ENCODE peak calls at places on chromosomes 13 and 19, in ten cellular contexts. One of them, this sample, is unnamed. For H3K4me1, the result is how much of the 10 kb centered on the place peaks cover.

GRCh38 chr19:506404-507285 is 652 bp upstream of the TPGS1 start:
- DNase-seq in heart right ventricle: peak
- DNase-seq in A549: peak
- DNase-seq in cardiac muscle cell: peak
- DNase-seq in mucosa of descending colon: peak
- DNase-seq in HAP-1: peak
- DNase-seq in effector memory CD4-positive, alpha-beta T cell: peak
- DNase-seq in IMR-90: peak
- DNase-seq in CD8-positive, alpha-beta memory T cell: peak
- DNase-seq in body of pancreas: peak
- DNase-seq in this sample: peak

GRCh38 chr13:33026489-33027152 is 10.4 kb downstream of the KL start:
- DNase-seq in heart right ventricle: peak
- DNase-seq in A549: no peak
- DNase-seq in cardiac muscle cell: no peak
- DNase-seq in mucosa of descending colon: no peak
- DNase-seq in HAP-1: no peak
- DNase-seq in effector memory CD4-positive, alpha-beta T cell: no peak
- DNase-seq in IMR-90: no peak
- DNase-seq in CD8-positive, alpha-beta memory T cell: no peak
- DNase-seq in body of pancreas: no peak
- DNase-seq in this sample: no peak

GRCh38 chr13:114200673-114201005 is 21.6 kb downstream of the CFAP97D2 start:
- DNase-seq in heart right ventricle: no peak
- DNase-seq in A549: no peak
- DNase-seq in cardiac muscle cell: peak
- DNase-seq in mucosa of descending colon: no peak
- DNase-seq in HAP-1: no peak
- DNase-seq in effector memory CD4-positive, alpha-beta T cell: no peak
- DNase-seq in IMR-90: peak
- DNase-seq in CD8-positive, alpha-beta memory T cell: no peak
- DNase-seq in body of pancreas: no peak
- DNase-seq in this sample: no peak

GRCh38 chr13:80523134-80523533 is 182.2 kb upstream of the SPRY2 start:
- DNase-seq in heart right ventricle: no peak
- DNase-seq in A549: no peak
- DNase-seq in cardiac muscle cell: no peak
- DNase-seq in mucosa of descending colon: no peak
- DNase-seq in HAP-1: no peak
- DNase-seq in effector memory CD4-positive, alpha-beta T cell: no peak
- DNase-seq in IMR-90: no peak
- DNase-seq in CD8-positive, alpha-beta memory T cell: no peak
- DNase-seq in body of pancreas: no peak
- DNase-seq in this sample: no peak

GRCh38 chr19:34960940-34961679 is 2.9 kb downstream of the ZNF792 start:
- DNase-seq in heart right ventricle: no peak
- DNase-seq in A549: no peak
- DNase-seq in cardiac muscle cell: no peak
- DNase-seq in mucosa of descending colon: no peak
- DNase-seq in HAP-1: no peak
- DNase-seq in effector memory CD4-positive, alpha-beta T cell: no peak
- DNase-seq in IMR-90: no peak
- DNase-seq in CD8-positive, alpha-beta memory T cell: no peak
- DNase-seq in body of pancreas: no peak
- DNase-seq in this sample: no peak

GRCh38 chr13:42367836-42368235 is 95.9 kb downstream of the AKAP11 start:
- DNase-seq in heart right ventricle: no peak
- DNase-seq in A549: no peak
- DNase-seq in cardiac muscle cell: no peak
- DNase-seq in mucosa of descending colon: no peak
- DNase-seq in HAP-1: peak
- DNase-seq in effector memory CD4-positive, alpha-beta T cell: no peak
- DNase-seq in IMR-90: no peak
- DNase-seq in CD8-positive, alpha-beta memory T cell: no peak
- DNase-seq in body of pancreas: no peak
- DNase-seq in this sample: no peak

GRCh38 chr19:1304197-1304924 is 18.7 kb downstream of the EFNA2 start:
- DNase-seq in heart right ventricle: no peak
- DNase-seq in A549: no peak
- DNase-seq in cardiac muscle cell: no peak
- DNase-seq in mucosa of descending colon: peak
- DNase-seq in HAP-1: no peak
- DNase-seq in effector memory CD4-positive, alpha-beta T cell: no peak
- DNase-seq in IMR-90: no peak
- DNase-seq in CD8-positive, alpha-beta memory T cell: no peak
- DNase-seq in body of pancreas: no peak
- DNase-seq in this sample: no peak

GRCh38 chr19:53647792-53648191 is 16.0 kb downstream of the DPRX start:
- DNase-seq in heart right ventricle: no peak
- DNase-seq in A549: no peak
- DNase-seq in cardiac muscle cell: no peak
- DNase-seq in mucosa of descending colon: no peak
- DNase-seq in HAP-1: no peak
- DNase-seq in effector memory CD4-positive, alpha-beta T cell: no peak
- DNase-seq in IMR-90: no peak
- DNase-seq in CD8-positive, alpha-beta memory T cell: no peak
- DNase-seq in body of pancreas: no peak
- DNase-seq in this sample: no peak

GRCh38 chr19:35940078-35940775 is 4.1 kb downstream of the LRFN3 start:
- DNase-seq in heart right ventricle: no peak
- DNase-seq in A549: no peak
- DNase-seq in cardiac muscle cell: no peak
- DNase-seq in mucosa of descending colon: no peak
- DNase-seq in HAP-1: no peak
- DNase-seq in effector memory CD4-positive, alpha-beta T cell: no peak
- DNase-seq in IMR-90: no peak
- DNase-seq in CD8-positive, alpha-beta memory T cell: no peak
- DNase-seq in body of pancreas: no peak
- DNase-seq in this sample: no peak

GRCh38 chr19:51637362-51637978 is 7.3 kb upstream of the SIGLEC5 start:
- DNase-seq in heart right ventricle: no peak
- DNase-seq in A549: peak
- DNase-seq in cardiac muscle cell: peak
- DNase-seq in mucosa of descending colon: no peak
- DNase-seq in HAP-1: no peak
- DNase-seq in effector memory CD4-positive, alpha-beta T cell: no peak
- DNase-seq in IMR-90: no peak
- DNase-seq in CD8-positive, alpha-beta memory T cell: no peak
- DNase-seq in body of pancreas: no peak
- DNase-seq in this sample: no peak

DNA sequence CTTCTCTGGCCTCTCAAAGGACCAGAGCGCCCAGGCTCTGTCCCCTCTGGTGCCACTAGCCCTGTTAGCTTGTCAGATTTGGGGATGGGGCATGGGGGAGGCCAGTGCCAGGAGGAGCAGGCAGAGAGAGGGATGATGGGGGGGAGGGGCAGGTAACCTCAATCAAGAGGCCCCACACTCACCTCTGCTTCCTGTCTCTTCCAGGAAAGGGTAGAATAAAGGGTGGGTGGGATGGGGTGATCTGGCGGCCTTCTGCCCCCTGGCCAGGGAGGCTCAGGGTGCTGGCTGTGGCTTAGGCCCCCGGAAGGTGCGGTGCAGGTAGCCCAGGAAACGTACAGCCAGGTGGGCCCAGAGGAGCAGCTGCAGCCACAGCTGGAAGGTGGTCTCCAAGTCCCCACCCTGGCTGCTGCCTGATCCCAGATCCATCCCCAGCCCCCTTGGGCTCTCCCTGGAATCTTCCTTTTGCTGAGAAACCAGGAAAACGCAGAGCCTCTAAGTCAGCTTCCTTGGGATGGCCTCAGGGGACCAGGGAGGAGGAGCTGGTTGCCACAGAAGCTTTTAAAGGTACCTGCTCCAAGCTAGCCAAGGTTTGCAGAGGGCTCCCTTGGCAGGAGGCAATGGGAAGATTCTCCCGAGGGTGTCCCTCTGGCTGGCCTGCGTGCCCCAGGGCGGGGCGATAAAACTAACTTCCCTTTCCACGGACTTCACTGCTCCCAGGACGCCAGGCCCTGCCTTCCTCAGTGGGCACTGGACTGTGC is 5.3 kb downstream of the PRKACA start:
- DNase-seq in heart right ventricle: peak
- DNase-seq in A549: no peak
- DNase-seq in cardiac muscle cell: peak
- DNase-seq in mucosa of descending colon: no peak
- DNase-seq in HAP-1: no peak
- DNase-seq in effector memory CD4-positive, alpha-beta T cell: no peak
- DNase-seq in IMR-90: no peak
- DNase-seq in CD8-positive, alpha-beta memory T cell: no peak
- DNase-seq in body of pancreas: no peak
- DNase-seq in this sample: no peak
- H3K4me1 ChIP-seq in heart right ventricle: half or more
- H3K4me1 ChIP-seq in A549: under half
- H3K4me1 ChIP-seq in cardiac muscle cell: under half
- H3K4me1 ChIP-seq in mucosa of descending colon: under half
- H3K4me1 ChIP-seq in HAP-1: under half
- H3K4me1 ChIP-seq in effector memory CD4-positive, alpha-beta T cell: under half
- H3K4me1 ChIP-seq in IMR-90: under half
- H3K4me1 ChIP-seq in CD8-positive, alpha-beta memory T cell: under half
- H3K4me1 ChIP-seq in body of pancreas: under half
- H3K4me1 ChIP-seq in this sample: under half

DNA sequence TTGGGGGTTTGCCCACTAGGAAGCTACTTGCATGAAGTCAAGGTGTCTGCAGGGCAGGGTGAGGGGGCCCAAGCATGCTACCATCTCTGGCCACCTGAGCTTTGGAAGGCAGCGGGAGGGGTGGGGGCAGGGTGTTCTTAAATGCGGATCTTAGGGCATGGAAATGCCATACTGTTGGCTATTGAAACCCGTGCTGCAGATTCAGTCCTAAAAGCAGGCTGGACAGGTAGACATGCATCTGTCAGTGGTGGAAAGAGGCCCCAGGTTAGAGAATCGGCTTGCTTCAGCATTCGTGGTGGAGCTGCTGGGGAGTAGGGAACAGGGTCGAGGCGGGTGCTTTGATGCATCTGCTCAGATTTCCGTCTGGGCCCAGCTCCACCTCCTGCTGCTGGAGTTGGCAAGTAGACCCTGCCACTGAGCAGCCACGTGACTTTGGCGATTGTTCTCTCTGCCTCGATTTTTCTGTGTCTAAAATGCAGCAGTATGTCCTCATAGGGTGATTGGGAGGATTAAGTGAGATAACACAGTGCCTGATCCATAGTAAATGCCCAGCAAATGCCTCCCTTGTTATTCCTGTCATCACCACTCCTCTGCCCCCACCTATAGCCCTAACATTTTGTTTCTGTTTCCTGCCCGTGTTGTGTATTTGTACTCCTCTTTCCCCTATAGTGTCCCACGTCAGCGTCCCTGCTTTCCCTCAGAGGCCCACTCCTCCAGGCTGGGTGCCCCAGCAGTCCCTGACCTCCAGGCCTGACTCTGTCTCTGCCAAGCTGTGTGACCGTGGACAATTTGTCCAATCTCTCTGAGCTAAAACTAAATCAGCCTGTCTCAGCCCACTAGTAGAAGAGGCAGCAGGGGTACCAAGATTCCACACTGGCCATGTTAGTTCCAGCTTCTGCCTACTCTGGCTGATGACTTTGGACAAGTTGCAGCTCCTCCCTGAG is 5.8 kb downstream of the PPP1R37 start:
- DNase-seq in heart right ventricle: peak
- DNase-seq in A549: no peak
- DNase-seq in cardiac muscle cell: peak
- DNase-seq in mucosa of descending colon: no peak
- DNase-seq in HAP-1: no peak
- DNase-seq in effector memory CD4-positive, alpha-beta T cell: no peak
- DNase-seq in IMR-90: peak
- DNase-seq in CD8-positive, alpha-beta memory T cell: no peak
- DNase-seq in body of pancreas: no peak
- DNase-seq in this sample: no peak
- H3K4me1 ChIP-seq in heart right ventricle: half or more
- H3K4me1 ChIP-seq in A549: half or more
- H3K4me1 ChIP-seq in cardiac muscle cell: under half
- H3K4me1 ChIP-seq in mucosa of descending colon: under half
- H3K4me1 ChIP-seq in HAP-1: under half
- H3K4me1 ChIP-seq in effector memory CD4-positive, alpha-beta T cell: under half
- H3K4me1 ChIP-seq in IMR-90: under half
- H3K4me1 ChIP-seq in CD8-positive, alpha-beta memory T cell: half or more
- H3K4me1 ChIP-seq in body of pancreas: half or more
- H3K4me1 ChIP-seq in this sample: half or more

DNA sequence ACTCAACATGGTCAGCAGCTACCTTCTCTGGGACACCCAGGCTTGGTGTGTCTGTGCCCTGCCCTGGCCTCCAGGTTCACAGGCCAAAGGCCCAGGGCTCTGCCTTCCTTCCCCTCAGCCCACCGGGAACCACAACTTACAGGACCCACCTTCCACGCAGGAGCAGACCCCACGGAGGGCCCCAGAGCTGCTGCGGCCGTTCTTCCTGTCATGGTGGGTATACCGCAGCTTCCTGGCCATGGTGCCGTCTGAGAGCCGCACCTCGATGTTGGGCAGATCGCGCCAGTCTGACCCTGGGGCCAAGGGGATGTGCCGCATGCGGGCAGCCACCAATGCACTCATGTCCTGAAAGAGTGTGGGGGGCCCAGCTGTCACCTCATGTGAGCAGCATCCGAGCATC is 17.2 kb upstream of the EIF3G start:
- DNase-seq in heart right ventricle: no peak
- DNase-seq in A549: no peak
- DNase-seq in cardiac muscle cell: no peak
- DNase-seq in mucosa of descending colon: no peak
- DNase-seq in HAP-1: no peak
- DNase-seq in effector memory CD4-positive, alpha-beta T cell: no peak
- DNase-seq in IMR-90: no peak
- DNase-seq in CD8-positive, alpha-beta memory T cell: no peak
- DNase-seq in body of pancreas: no peak
- DNase-seq in this sample: no peak
- H3K4me1 ChIP-seq in heart right ventricle: under half
- H3K4me1 ChIP-seq in A549: under half
- H3K4me1 ChIP-seq in cardiac muscle cell: under half
- H3K4me1 ChIP-seq in mucosa of descending colon: under half
- H3K4me1 ChIP-seq in HAP-1: under half
- H3K4me1 ChIP-seq in effector memory CD4-positive, alpha-beta T cell: under half
- H3K4me1 ChIP-seq in IMR-90: under half
- H3K4me1 ChIP-seq in CD8-positive, alpha-beta memory T cell: under half
- H3K4me1 ChIP-seq in body of pancreas: under half
- H3K4me1 ChIP-seq in this sample: under half

DNA sequence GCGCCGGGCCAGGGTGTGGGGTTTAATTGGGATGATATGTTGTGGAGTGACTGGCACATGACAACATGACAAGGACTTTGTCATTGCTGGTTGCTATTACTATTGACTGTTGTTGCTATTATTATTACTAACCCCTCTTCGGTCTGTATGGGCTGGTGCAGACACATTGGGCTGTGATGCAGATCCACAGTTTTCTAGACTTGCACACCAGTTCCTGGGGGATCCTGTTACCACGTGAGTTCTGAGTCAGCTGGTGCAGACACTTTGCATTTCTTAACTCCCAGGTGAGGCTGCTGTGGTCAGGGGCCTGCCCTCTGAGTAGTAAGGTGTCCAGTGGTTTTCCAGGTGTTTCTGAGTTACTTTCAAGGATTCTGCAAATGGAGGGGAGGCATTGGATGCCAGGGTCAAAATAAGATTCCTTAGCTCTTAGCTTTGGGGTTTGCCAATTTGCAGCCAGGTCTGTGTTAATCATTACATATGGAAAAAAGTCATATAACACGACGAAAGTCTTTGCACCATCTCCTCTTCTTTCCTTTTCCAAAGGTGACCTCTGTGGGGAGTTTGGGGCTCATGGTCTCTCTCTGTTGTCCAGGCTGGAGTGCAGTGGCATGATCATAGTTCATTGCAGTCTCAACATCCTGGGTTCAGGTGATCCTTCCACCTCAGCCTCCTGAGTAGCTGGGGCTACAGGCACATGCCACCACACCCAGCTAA is 19.3 kb downstream of the BICRA start:
- DNase-seq in heart right ventricle: no peak
- DNase-seq in A549: no peak
- DNase-seq in cardiac muscle cell: no peak
- DNase-seq in mucosa of descending colon: no peak
- DNase-seq in HAP-1: no peak
- DNase-seq in effector memory CD4-positive, alpha-beta T cell: no peak
- DNase-seq in IMR-90: no peak
- DNase-seq in CD8-positive, alpha-beta memory T cell: no peak
- DNase-seq in body of pancreas: no peak
- DNase-seq in this sample: no peak
- H3K4me1 ChIP-seq in heart right ventricle: half or more
- H3K4me1 ChIP-seq in A549: under half
- H3K4me1 ChIP-seq in cardiac muscle cell: under half
- H3K4me1 ChIP-seq in mucosa of descending colon: under half
- H3K4me1 ChIP-seq in HAP-1: under half
- H3K4me1 ChIP-seq in effector memory CD4-positive, alpha-beta T cell: under half
- H3K4me1 ChIP-seq in IMR-90: under half
- H3K4me1 ChIP-seq in CD8-positive, alpha-beta memory T cell: under half
- H3K4me1 ChIP-seq in body of pancreas: under half
- H3K4me1 ChIP-seq in this sample: under half